ENCODE peak calls at places on chromosomes 13 and 19, in seven cellular contexts. Z is EL; G is neural crest cell; T is NCI-H524 treated with DMSO at 0.1 percent for 48 hours; C is CD4-positive, CD25-positive, alpha-beta regulatory T cell; U is HCT116; B is AG20443. W is an unnamed sample.

GRCh38 chr13:94608586-94608985 is 6.9 kb downstream of the GPR180 start:
- DNase-seq in Z (no peak), G (no peak), T (no peak), C (no peak), U (no peak), B (no peak), W (no peak)

GRCh38 chr13:26813626-26814348 is 53.2 kb upstream of the GPR12 start:
- DNase-seq in Z (no peak), G (no peak), T (peak), C (no peak), U (no peak), B (no peak), W (no peak)

GRCh38 chr19:43526884-43527859 is at the start of gene ETHE1:
- DNase-seq in Z (peak), G (peak), T (no peak), C (peak), U (no peak), B (peak), W (peak)

GRCh38 chr13:80716610-80717081 is 375.7 kb upstream of the SPRY2 start:
- DNase-seq in Z (no peak), G (no peak), T (no peak), C (no peak), U (no peak), B (no peak), W (no peak)

GRCh38 chr19:41409288-41409687 is 11.7 kb downstream of the BCKDHA start:
- DNase-seq in Z (peak), G (no peak), T (no peak), C (no peak), U (peak), B (no peak), W (no peak)

GRCh38 chr13:78596701-78597550 is 6.4 kb downstream of the POU4F1 start:
- DNase-seq in Z (no peak), G (no peak), T (no peak), C (no peak), U (no peak), B (no peak), W (no peak)

GRCh38 chr13:113138792-113139551 is 16.4 kb downstream of the F10 start:
- DNase-seq in Z (no peak), G (no peak), T (no peak), C (no peak), U (no peak), B (no peak), W (no peak)

GRCh38 chr13:48411281-48412099 is 1.4 kb downstream of the LPAR6 start:
- DNase-seq in Z (peak), G (no peak), T (no peak), C (peak), U (no peak), B (no peak), W (no peak)

GRCh38 chr19:39237200-39238184 is 7.3 kb downstream of the IFNL3 start:
- DNase-seq in Z (peak), G (no peak), T (no peak), C (peak), U (peak), B (no peak), W (peak)

GRCh38 chr19:38838208-38838985 is 6.8 kb upstream of the ECH1 start:
- DNase-seq in Z (no peak), G (no peak), T (no peak), C (no peak), U (peak), B (no peak), W (no peak)

GRCh38 chr19:3420909-3421619 is 54.7 kb downstream of the NFIC start:
- DNase-seq in Z (no peak), G (no peak), T (no peak), C (no peak), U (no peak), B (no peak), W (no peak)

GRCh38 chr19:35124098-35125060 is 8.8 kb downstream of the FXYD3 start:
- DNase-seq in Z (peak), G (no peak), T (peak), C (peak), U (peak), B (peak), W (peak)

GRCh38 chr13:79647518-79647917 is 166.6 kb downstream of the NDFIP2 start:
- DNase-seq in Z (no peak), G (no peak), T (no peak), C (no peak), U (no peak), B (no peak), W (no peak)

GRCh38 chr19:1882089-1882785 is 3.1 kb downstream of the ABHD17A start:
- DNase-seq in Z (no peak), G (no peak), T (no peak), C (peak), U (no peak), B (no peak), W (peak)

GRCh38 chr19:15905026-15905425 is 7.2 kb upstream of the CYP4F2 start:
- DNase-seq in Z (no peak), G (no peak), T (no peak), C (no peak), U (no peak), B (no peak), W (no peak)

GRCh38 chr13:23608704-23609413 is 38.6 kb downstream of the TNFRSF19 start:
- DNase-seq in Z (peak), G (no peak), T (peak), C (no peak), U (no peak), B (peak), W (no peak)

GRCh38 chr13:113837554-113838355 is 26.1 kb downstream of the GAS6 start:
- DNase-seq in Z (peak), G (no peak), T (no peak), C (no peak), U (peak), B (peak), W (no peak)